ENCODE peak calls at places on chromosome 19, in five cellular contexts. A, R, D, Q and W are unnamed samples.

GRCh38 chr19:8578642-8579265 is 1.5 kb upstream of the MYO1F start:
- DNase-seq in A (peak), R (peak), Q (no peak), D (peak), W (peak)

GRCh38 chr19:3494559-3494958 is 5.9 kb downstream of the DOHH start:
- DNase-seq in R (no peak), Q (no peak), A (no peak), D (no peak), W (no peak)

GRCh38 chr19:58154679-58155648 is 4.4 kb upstream of the ZNF329 start:
- DNase-seq in A (peak), R (peak), Q (peak), D (peak), W (peak)

GRCh38 chr19:1653300-1653628 is 849 bp upstream of the TCF3 start:
- DNase-seq in A (no peak), Q (no peak), D (no peak), R (no peak), W (no peak)

GRCh38 chr19:2488942-2489731 is 13.2 kb downstream of the GADD45B start:
- DNase-seq in D (no peak), R (peak), A (no peak), Q (no peak), W (peak)

GRCh38 chr19:46783670-46784069 is 4.7 kb downstream of the SLC1A5 start:
- DNase-seq in R (no peak), D (no peak), A (no peak), Q (no peak), W (no peak)

GRCh38 chr19:30374791-30375650 is 2.8 kb downstream of the ZNF536 start:
- DNase-seq in A (no peak), Q (no peak), R (peak), D (no peak), W (no peak)

GRCh38 chr19:12052571-12053169 is at the start of gene ZNF878:
- DNase-seq in D (peak), Q (peak), R (peak), A (peak), W (peak)

GRCh38 chr19:54262470-54262869 is 5.4 kb upstream of the LILRB5 start:
- DNase-seq in Q (no peak), R (no peak), D (no peak), A (no peak), W (no peak)

GRCh38 chr19:36489920-36490415 is 607 bp upstream of the ZNF566 start:
- DNase-seq in A (peak), Q (peak), D (peak), R (peak), W (peak)

GRCh38 chr19:38666662-38667448 is 19.4 kb downstream of the ACTN4 start:
- DNase-seq in D (no peak), A (peak), Q (no peak), R (no peak), W (no peak)

GRCh38 chr19:30394481-30395151 is 22.4 kb downstream of the ZNF536 start:
- DNase-seq in D (no peak), R (no peak), Q (no peak), A (no peak), W (no peak)

GRCh38 chr19:50476943-50477264 is 256 bp upstream of the GARIN5A start:
- DNase-seq in R (no peak), A (no peak), D (no peak), Q (no peak), W (no peak)

GRCh38 chr19:47790398-47790814 is 11.9 kb downstream of the SELENOW start:
- DNase-seq in A (peak), R (peak), Q (no peak), D (peak), W (peak)

GRCh38 chr19:54192972-54193371 is 1.9 kb downstream of the TSEN34 start:
- DNase-seq in A (no peak), D (no peak), Q (no peak), R (no peak), W (no peak)

GRCh38 chr19:39224910-39225309 is 19.9 kb downstream of the IFNL3 start:
- DNase-seq in A (no peak), Q (no peak), R (no peak), D (peak), W (no peak)

GRCh38 chr19:30086916-30087315 is 144.9 kb downstream of the URI1 start:
- DNase-seq in Q (no peak), A (no peak), D (no peak), R (no peak), W (no peak)

GRCh38 chr19:12647490-12648071 is 19.0 kb downstream of the MAN2B1 start:
- DNase-seq in D (no peak), R (peak), Q (no peak), A (no peak), W (no peak)

GRCh38 chr19:4277051-4277700 is 1.9 kb upstream of the SHD start:
- DNase-seq in R (peak), D (no peak), A (no peak), Q (no peak), W (no peak)

GRCh38 chr19:53908106-53908932 is 759 bp upstream of the CACNG7 start:
- DNase-seq in Q (no peak), D (no peak), A (peak), R (peak), W (no peak)

GRCh38 chr19:1131718-1132552 is 28.1 kb downstream of the GPX4 start:
- DNase-seq in D (no peak), Q (peak), A (peak), R (no peak), W (peak)

GRCh38 chr19:53580871-53581835 is 43.2 kb downstream of the ZNF331 start:
- DNase-seq in A (no peak), D (no peak), Q (no peak), R (no peak), W (no peak)

GRCh38 chr19:38559428-38560401 is 58.0 kb downstream of the MAP4K1 start:
- DNase-seq in R (no peak), D (no peak), Q (peak), A (peak), W (no peak)

GRCh38 chr19:13301627-13302334 is 151.6 kb downstream of the IER2 start:
- DNase-seq in Q (no peak), R (no peak), D (no peak), A (no peak), W (no peak)

GRCh38 chr19:36046443-36047050 is 7.5 kb downstream of the THAP8 start:
- DNase-seq in Q (no peak), A (no peak), D (no peak), R (no peak), W (no peak)

GRCh38 chr19:51777570-51778460 is 16.8 kb downstream of the FPR2 start:
- DNase-seq in R (peak), D (peak), Q (no peak), A (peak), W (peak)

GRCh38 chr19:1825909-1826556 is 14.0 kb upstream of the ATP8B3 start:
- DNase-seq in A (peak), D (peak), R (peak), Q (no peak), W (peak)

GRCh38 chr19:58227964-58228583 is 640 bp upstream of the ZNF544 start:
- DNase-seq in Q (no peak), A (no peak), R (no peak), D (no peak), W (no peak)

GRCh38 chr19:4870025-4870700 is 2.7 kb upstream of the PLIN3 start:
- DNase-seq in A (no peak), Q (no peak), D (peak), R (no peak), W (no peak)

GRCh38 chr19:41529484-41530183 is 46.3 kb upstream of the CEACAM21 start:
- DNase-seq in R (no peak), Q (no peak), D (no peak), A (no peak), W (no peak)

GRCh38 chr19:49534632-49535385 is 7.0 kb downstream of the RCN3 start:
- DNase-seq in R (no peak), A (no peak), D (no peak), Q (no peak), W (no peak)

GRCh38 chr19:39935262-39935661 is 828 bp upstream of the FCGBP start:
- DNase-seq in D (no peak), A (no peak), R (no peak), Q (no peak), W (no peak)

GRCh38 chr19:6239401-6239844 is 40.4 kb downstream of the MLLT1 start:
- DNase-seq in D (no peak), Q (no peak), A (peak), R (peak), W (no peak)
- TF ChIP-seq TAF1 in D (no peak), Q (no peak), A (no peak), R (no peak), W (no peak)

DNA sequence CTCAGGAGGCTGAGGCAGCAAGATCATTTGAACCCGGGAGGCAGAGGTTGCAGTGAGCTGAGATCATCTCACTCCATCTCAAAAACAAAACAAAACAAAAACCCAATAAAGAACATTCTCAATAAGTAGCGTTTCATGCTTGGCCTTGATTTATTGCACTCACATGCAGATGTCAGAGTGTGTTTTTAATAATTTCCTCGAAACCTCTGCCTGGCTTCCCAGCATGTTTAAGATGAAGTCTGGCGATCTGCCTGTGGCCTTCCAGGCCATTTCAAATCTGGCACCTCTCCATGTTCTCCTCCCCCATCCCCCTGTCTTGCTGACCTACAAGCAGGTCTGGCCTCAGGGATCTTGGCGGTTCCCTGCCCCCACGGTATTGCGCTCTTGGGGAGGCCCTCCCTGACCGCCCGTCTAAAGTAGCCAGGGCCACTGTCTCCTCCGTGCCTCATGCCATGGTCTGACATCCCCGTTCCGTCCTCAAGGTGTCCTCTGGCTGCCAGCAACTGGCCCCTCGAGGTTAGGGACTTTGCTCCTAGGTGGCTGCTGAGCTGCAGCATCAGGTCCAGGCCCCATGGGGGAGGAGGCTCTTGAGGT is 1.6 kb downstream of the WDR88 start:
- DNase-seq in A (no peak), D (peak), R (peak), Q (no peak), W (no peak)
- TF ChIP-seq TAF1 in A (no peak), D (no peak), R (no peak), Q (no peak), W (no peak)

GRCh38 chr19:34365463-34366401 is 736 bp downstream of the GPI start:
- DNase-seq in R (peak), Q (no peak), D (no peak), A (peak), W (peak)
- TF ChIP-seq TAF1 in R (no peak), Q (no peak), D (no peak), A (no peak), W (no peak)

DNA sequence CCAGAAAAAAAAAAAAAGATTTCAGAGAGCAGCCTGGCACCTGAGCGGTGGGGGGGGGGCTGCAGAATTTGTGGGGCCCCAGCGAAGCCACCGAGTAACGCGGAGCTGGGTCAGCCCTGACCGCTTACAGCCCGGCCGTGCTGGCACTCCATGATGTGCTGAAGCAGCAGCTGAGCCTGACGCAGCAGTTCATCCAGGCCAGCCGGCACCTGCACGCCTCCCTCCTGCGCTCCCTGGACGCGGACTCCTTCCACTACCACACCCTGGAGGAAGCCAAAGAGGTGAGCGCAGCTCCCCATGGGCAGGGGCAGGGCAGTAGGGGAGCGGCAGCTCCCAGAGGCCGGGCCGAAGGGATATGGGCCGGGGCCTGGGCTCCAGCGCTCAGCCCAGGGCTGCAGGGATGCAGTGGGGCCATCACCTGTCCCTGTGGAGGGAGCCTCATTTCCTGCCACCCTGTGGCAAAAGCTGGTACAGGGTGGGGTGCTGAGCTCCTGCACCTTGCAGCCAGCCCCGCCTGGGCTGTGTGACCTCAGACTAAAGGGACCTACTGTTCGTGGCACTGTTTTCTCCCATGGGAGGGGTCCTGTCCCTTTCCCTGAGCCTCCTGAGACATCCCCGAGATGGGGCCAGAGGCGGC is 18.3 kb downstream of the C19orf44 start:
- DNase-seq in A (no peak), Q (no peak), R (no peak), D (no peak), W (no peak)
- TF ChIP-seq TAF1 in A (no peak), Q (no peak), R (no peak), D (no peak), W (no peak)